ENCODE peak calls at places on chromosomes 12 and 14, in nine cellular contexts. One of them, this sample, is unnamed.

GRCh38 chr12:96720363-96720705 is 186.7 kb upstream of the NEDD1 start:
- DNase-seq in HT1080: peak; percentile 7
- DNase-seq in ureter: no peak
- DNase-seq in PC-9: no peak
- DNase-seq in stomach: no peak
- DNase-seq in astrocyte of the hippocampus: no peak
- DNase-seq in substantia nigra: no peak
- DNase-seq in naive thymus-derived CD8-positive, alpha-beta T cell: no peak
- DNase-seq in memory B cell: no peak
- DNase-seq in this sample: peak; percentile 27

GRCh38 chr14:50377671-50378070 is 19.0 kb downstream of the CDKL1 start:
- DNase-seq in HT1080: no peak
- DNase-seq in ureter: no peak
- DNase-seq in PC-9: no peak
- DNase-seq in stomach: no peak
- DNase-seq in astrocyte of the hippocampus: no peak
- DNase-seq in substantia nigra: no peak
- DNase-seq in naive thymus-derived CD8-positive, alpha-beta T cell: no peak
- DNase-seq in memory B cell: no peak
- DNase-seq in this sample: no peak

GRCh38 chr12:111193067-111193466 is 175.8 kb downstream of the PHETA1 start:
- DNase-seq in HT1080: no peak
- DNase-seq in ureter: no peak
- DNase-seq in PC-9: no peak
- DNase-seq in stomach: no peak
- DNase-seq in astrocyte of the hippocampus: no peak
- DNase-seq in substantia nigra: no peak
- DNase-seq in naive thymus-derived CD8-positive, alpha-beta T cell: no peak
- DNase-seq in memory B cell: no peak
- DNase-seq in this sample: no peak

GRCh38 chr14:73976150-73976549 is 26.0 kb downstream of the COQ6 start:
- DNase-seq in HT1080: no peak
- DNase-seq in ureter: no peak
- DNase-seq in PC-9: no peak
- DNase-seq in stomach: no peak
- DNase-seq in astrocyte of the hippocampus: no peak
- DNase-seq in substantia nigra: no peak
- DNase-seq in naive thymus-derived CD8-positive, alpha-beta T cell: no peak
- DNase-seq in memory B cell: no peak
- DNase-seq in this sample: no peak

GRCh38 chr14:60188115-60188514 is 22.9 kb upstream of the DHRS7 start:
- DNase-seq in HT1080: no peak
- DNase-seq in ureter: no peak
- DNase-seq in PC-9: no peak
- DNase-seq in stomach: no peak
- DNase-seq in astrocyte of the hippocampus: no peak
- DNase-seq in substantia nigra: no peak
- DNase-seq in naive thymus-derived CD8-positive, alpha-beta T cell: no peak
- DNase-seq in memory B cell: no peak
- DNase-seq in this sample: no peak

GRCh38 chr12:59452746-59453145 is 143.1 kb upstream of the SLC16A7 start:
- DNase-seq in HT1080: no peak
- DNase-seq in ureter: no peak
- DNase-seq in PC-9: no peak
- DNase-seq in stomach: no peak
- DNase-seq in astrocyte of the hippocampus: peak; percentile 33
- DNase-seq in substantia nigra: no peak
- DNase-seq in naive thymus-derived CD8-positive, alpha-beta T cell: no peak
- DNase-seq in memory B cell: no peak
- DNase-seq in this sample: no peak

GRCh38 chr12:102757154-102757873 is 159.7 kb downstream of the PAH start:
- DNase-seq in HT1080: no peak
- DNase-seq in ureter: no peak
- DNase-seq in PC-9: no peak
- DNase-seq in stomach: no peak
- DNase-seq in astrocyte of the hippocampus: peak; percentile 5
- DNase-seq in substantia nigra: no peak
- DNase-seq in naive thymus-derived CD8-positive, alpha-beta T cell: no peak
- DNase-seq in memory B cell: no peak
- DNase-seq in this sample: no peak

GRCh38 chr12:129101404-129101803 is 248.1 kb downstream of the GLT1D1 start:
- DNase-seq in HT1080: no peak
- DNase-seq in ureter: no peak
- DNase-seq in PC-9: no peak
- DNase-seq in stomach: no peak
- DNase-seq in astrocyte of the hippocampus: no peak
- DNase-seq in substantia nigra: no peak
- DNase-seq in naive thymus-derived CD8-positive, alpha-beta T cell: no peak
- DNase-seq in memory B cell: no peak
- DNase-seq in this sample: no peak

GRCh38 chr14:38505221-38506095 is 249.6 kb upstream of the CLEC14A start:
- DNase-seq in HT1080: no peak
- DNase-seq in ureter: no peak
- DNase-seq in PC-9: no peak
- DNase-seq in stomach: no peak
- DNase-seq in astrocyte of the hippocampus: no peak
- DNase-seq in substantia nigra: no peak
- DNase-seq in naive thymus-derived CD8-positive, alpha-beta T cell: no peak
- DNase-seq in memory B cell: no peak
- DNase-seq in this sample: no peak

GRCh38 chr14:97459180-97459579 is 662.0 kb downstream of the VRK1 start:
- DNase-seq in HT1080: no peak
- DNase-seq in ureter: no peak
- DNase-seq in PC-9: no peak
- DNase-seq in stomach: no peak
- DNase-seq in astrocyte of the hippocampus: no peak
- DNase-seq in substantia nigra: no peak
- DNase-seq in naive thymus-derived CD8-positive, alpha-beta T cell: no peak
- DNase-seq in memory B cell: no peak
- DNase-seq in this sample: no peak

GRCh38 chr12:6323340-6323994 is 13.0 kb downstream of the PLEKHG6 start:
- DNase-seq in HT1080: peak; percentile 92
- DNase-seq in ureter: no peak
- DNase-seq in PC-9: peak; percentile 88
- DNase-seq in stomach: peak; percentile 42
- DNase-seq in astrocyte of the hippocampus: peak; percentile 92
- DNase-seq in substantia nigra: no peak
- DNase-seq in naive thymus-derived CD8-positive, alpha-beta T cell: peak; percentile 41
- DNase-seq in memory B cell: no peak
- DNase-seq in this sample: peak; percentile 72

GRCh38 chr12:115259968-115260806 is 576.2 kb upstream of the TBX3 start:
- DNase-seq in HT1080: no peak
- DNase-seq in ureter: no peak
- DNase-seq in PC-9: no peak
- DNase-seq in stomach: no peak
- DNase-seq in astrocyte of the hippocampus: no peak
- DNase-seq in substantia nigra: no peak
- DNase-seq in naive thymus-derived CD8-positive, alpha-beta T cell: no peak
- DNase-seq in memory B cell: no peak
- DNase-seq in this sample: no peak

GRCh38 chr12:25377475-25378179 is 126.9 kb upstream of the KRAS start:
- DNase-seq in HT1080: peak; percentile 60
- DNase-seq in ureter: no peak
- DNase-seq in PC-9: no peak
- DNase-seq in stomach: no peak
- DNase-seq in astrocyte of the hippocampus: peak; percentile 3
- DNase-seq in substantia nigra: no peak
- DNase-seq in naive thymus-derived CD8-positive, alpha-beta T cell: peak; percentile 50
- DNase-seq in memory B cell: no peak
- DNase-seq in this sample: no peak

GRCh38 chr14:103416916-103417315 is 31.7 kb downstream of the MARK3 start:
- DNase-seq in HT1080: no peak
- DNase-seq in ureter: no peak
- DNase-seq in PC-9: no peak
- DNase-seq in stomach: no peak
- DNase-seq in astrocyte of the hippocampus: no peak
- DNase-seq in substantia nigra: peak; percentile 7
- DNase-seq in naive thymus-derived CD8-positive, alpha-beta T cell: no peak
- DNase-seq in memory B cell: no peak
- DNase-seq in this sample: no peak

GRCh38 chr14:99524804-99525698 is 43.8 kb downstream of the CCNK start:
- DNase-seq in HT1080: peak; percentile 65
- DNase-seq in ureter: no peak
- DNase-seq in PC-9: no peak
- DNase-seq in stomach: peak; percentile 60
- DNase-seq in astrocyte of the hippocampus: peak; percentile 67
- DNase-seq in substantia nigra: no peak
- DNase-seq in naive thymus-derived CD8-positive, alpha-beta T cell: no peak
- DNase-seq in memory B cell: no peak
- DNase-seq in this sample: peak; percentile 64

GRCh38 chr12:116236986-116237385 is 40.5 kb downstream of the MED13L start:
- DNase-seq in HT1080: no peak
- DNase-seq in ureter: no peak
- DNase-seq in PC-9: no peak
- DNase-seq in stomach: no peak
- DNase-seq in astrocyte of the hippocampus: peak; percentile 22
- DNase-seq in substantia nigra: no peak
- DNase-seq in naive thymus-derived CD8-positive, alpha-beta T cell: no peak
- DNase-seq in memory B cell: no peak
- DNase-seq in this sample: no peak

GRCh38 chr12:112349440-112349839 is 32.8 kb downstream of the HECTD4 start:
- DNase-seq in HT1080: no peak
- DNase-seq in ureter: no peak
- DNase-seq in PC-9: no peak
- DNase-seq in stomach: no peak
- DNase-seq in astrocyte of the hippocampus: no peak
- DNase-seq in substantia nigra: no peak
- DNase-seq in naive thymus-derived CD8-positive, alpha-beta T cell: no peak
- DNase-seq in memory B cell: no peak
- DNase-seq in this sample: no peak

GRCh38 chr14:65096323-65097089 is 5.8 kb downstream of the MAX start:
- DNase-seq in HT1080: no peak
- DNase-seq in ureter: no peak
- DNase-seq in PC-9: no peak
- DNase-seq in stomach: peak; percentile 35
- DNase-seq in astrocyte of the hippocampus: peak; percentile 54
- DNase-seq in substantia nigra: no peak
- DNase-seq in naive thymus-derived CD8-positive, alpha-beta T cell: no peak
- DNase-seq in memory B cell: no peak
- DNase-seq in this sample: no peak

GRCh38 chr12:93886533-93887511 is 209.6 kb downstream of the CRADD start:
- DNase-seq in HT1080: peak; percentile 37
- DNase-seq in ureter: no peak
- DNase-seq in PC-9: no peak
- DNase-seq in stomach: no peak
- DNase-seq in astrocyte of the hippocampus: peak; percentile 78
- DNase-seq in substantia nigra: no peak
- DNase-seq in naive thymus-derived CD8-positive, alpha-beta T cell: no peak
- DNase-seq in memory B cell: no peak
- DNase-seq in this sample: no peak

This sample was measured in iPS-NIHi11.